ENCODE peak calls at places on chromosomes 12 and 14, in eight cellular contexts. One of them, this sample, is unnamed.

GRCh38 chr14:63543826-63544320 is 696 bp upstream of the PPP2R5E start:
- DNase-seq in NCI-H524 treated with DMSO at 0.1 percent for 48 hours: no peak
- DNase-seq in left ventricle myocardium superior: no peak
- DNase-seq in activated T-cell treated with anti-CD3 and anti-CD28 coated beads for 1 hour: no peak
- DNase-seq in non-pigmented ciliary epithelial cell: no peak
- DNase-seq in KG1: no peak
- DNase-seq in islet precursor cell: no peak
- DNase-seq in HEK293T: no peak
- DNase-seq in this sample: peak

GRCh38 chr14:96095581-96096476 is 56.7 kb downstream of the C14orf132 start:
- DNase-seq in islet precursor cell: peak
- DNase-seq in KG1: no peak
- DNase-seq in left ventricle myocardium superior: no peak
- DNase-seq in HEK293T: no peak
- DNase-seq in non-pigmented ciliary epithelial cell: no peak
- DNase-seq in activated T-cell treated with anti-CD3 and anti-CD28 coated beads for 1 hour: no peak
- DNase-seq in NCI-H524 treated with DMSO at 0.1 percent for 48 hours: peak
- DNase-seq in this sample: no peak

GRCh38 chr14:74401504-74402241 is 24.3 kb downstream of the SYNDIG1L start:
- DNase-seq in KG1: no peak
- DNase-seq in non-pigmented ciliary epithelial cell: no peak
- DNase-seq in left ventricle myocardium superior: peak
- DNase-seq in HEK293T: no peak
- DNase-seq in activated T-cell treated with anti-CD3 and anti-CD28 coated beads for 1 hour: peak
- DNase-seq in islet precursor cell: peak
- DNase-seq in NCI-H524 treated with DMSO at 0.1 percent for 48 hours: peak
- DNase-seq in this sample: no peak

GRCh38 chr12:104243551-104243950 is 28.0 kb downstream of the TXNRD1 start:
- DNase-seq in HEK293T: no peak
- DNase-seq in islet precursor cell: no peak
- DNase-seq in activated T-cell treated with anti-CD3 and anti-CD28 coated beads for 1 hour: no peak
- DNase-seq in NCI-H524 treated with DMSO at 0.1 percent for 48 hours: peak
- DNase-seq in KG1: no peak
- DNase-seq in left ventricle myocardium superior: no peak
- DNase-seq in non-pigmented ciliary epithelial cell: no peak
- DNase-seq in this sample: no peak

GRCh38 chr12:71299541-71300376 is 139.8 kb upstream of the LGR5 start:
- DNase-seq in HEK293T: no peak
- DNase-seq in NCI-H524 treated with DMSO at 0.1 percent for 48 hours: no peak
- DNase-seq in KG1: no peak
- DNase-seq in left ventricle myocardium superior: no peak
- DNase-seq in islet precursor cell: no peak
- DNase-seq in activated T-cell treated with anti-CD3 and anti-CD28 coated beads for 1 hour: no peak
- DNase-seq in non-pigmented ciliary epithelial cell: no peak
- DNase-seq in this sample: no peak

GRCh38 chr12:58202933-58203713 is 261.8 kb downstream of the ATP23 start:
- DNase-seq in left ventricle myocardium superior: no peak
- DNase-seq in islet precursor cell: no peak
- DNase-seq in non-pigmented ciliary epithelial cell: no peak
- DNase-seq in HEK293T: no peak
- DNase-seq in activated T-cell treated with anti-CD3 and anti-CD28 coated beads for 1 hour: no peak
- DNase-seq in KG1: no peak
- DNase-seq in NCI-H524 treated with DMSO at 0.1 percent for 48 hours: no peak
- DNase-seq in this sample: no peak

GRCh38 chr14:104731925-104732294 is 7.9 kb downstream of the ADSS1 start:
- DNase-seq in non-pigmented ciliary epithelial cell: no peak
- DNase-seq in KG1: no peak
- DNase-seq in HEK293T: no peak
- DNase-seq in NCI-H524 treated with DMSO at 0.1 percent for 48 hours: no peak
- DNase-seq in left ventricle myocardium superior: peak
- DNase-seq in activated T-cell treated with anti-CD3 and anti-CD28 coated beads for 1 hour: no peak
- DNase-seq in islet precursor cell: no peak
- DNase-seq in this sample: no peak

GRCh38 chr12:94593822-94594442 is 56.4 kb downstream of the TMCC3 start:
- DNase-seq in NCI-H524 treated with DMSO at 0.1 percent for 48 hours: no peak
- DNase-seq in HEK293T: no peak
- DNase-seq in activated T-cell treated with anti-CD3 and anti-CD28 coated beads for 1 hour: no peak
- DNase-seq in non-pigmented ciliary epithelial cell: no peak
- DNase-seq in islet precursor cell: no peak
- DNase-seq in KG1: no peak
- DNase-seq in left ventricle myocardium superior: no peak
- DNase-seq in this sample: no peak

GRCh38 chr12:26870491-26871419 is 37.8 kb upstream of the ITPR2 start:
- DNase-seq in HEK293T: no peak
- DNase-seq in left ventricle myocardium superior: peak
- DNase-seq in KG1: peak
- DNase-seq in activated T-cell treated with anti-CD3 and anti-CD28 coated beads for 1 hour: no peak
- DNase-seq in NCI-H524 treated with DMSO at 0.1 percent for 48 hours: peak
- DNase-seq in islet precursor cell: peak
- DNase-seq in non-pigmented ciliary epithelial cell: no peak
- DNase-seq in this sample: no peak

GRCh38 chr12:113604666-113605065 is 133.0 kb upstream of the LHX5 start:
- DNase-seq in non-pigmented ciliary epithelial cell: no peak
- DNase-seq in activated T-cell treated with anti-CD3 and anti-CD28 coated beads for 1 hour: no peak
- DNase-seq in NCI-H524 treated with DMSO at 0.1 percent for 48 hours: no peak
- DNase-seq in left ventricle myocardium superior: no peak
- DNase-seq in HEK293T: no peak
- DNase-seq in KG1: no peak
- DNase-seq in islet precursor cell: no peak
- DNase-seq in this sample: no peak

GRCh38 chr14:102940729-102941362 is 18.4 kb downstream of the AMN start:
- DNase-seq in KG1: no peak
- DNase-seq in islet precursor cell: no peak
- DNase-seq in HEK293T: no peak
- DNase-seq in NCI-H524 treated with DMSO at 0.1 percent for 48 hours: no peak
- DNase-seq in activated T-cell treated with anti-CD3 and anti-CD28 coated beads for 1 hour: no peak
- DNase-seq in non-pigmented ciliary epithelial cell: no peak
- DNase-seq in left ventricle myocardium superior: no peak
- DNase-seq in this sample: no peak

GRCh38 chr12:111773801-111774551 is 7.2 kb downstream of the ALDH2 start:
- DNase-seq in left ventricle myocardium superior: peak
- DNase-seq in non-pigmented ciliary epithelial cell: peak
- DNase-seq in islet precursor cell: peak
- DNase-seq in NCI-H524 treated with DMSO at 0.1 percent for 48 hours: no peak
- DNase-seq in KG1: no peak
- DNase-seq in HEK293T: no peak
- DNase-seq in activated T-cell treated with anti-CD3 and anti-CD28 coated beads for 1 hour: no peak
- DNase-seq in this sample: no peak

GRCh38 chr14:21086908-21087293 is 11.6 kb downstream of the ZNF219 start:
- DNase-seq in NCI-H524 treated with DMSO at 0.1 percent for 48 hours: no peak
- DNase-seq in activated T-cell treated with anti-CD3 and anti-CD28 coated beads for 1 hour: no peak
- DNase-seq in KG1: no peak
- DNase-seq in HEK293T: no peak
- DNase-seq in non-pigmented ciliary epithelial cell: no peak
- DNase-seq in left ventricle myocardium superior: no peak
- DNase-seq in islet precursor cell: no peak
- DNase-seq in this sample: no peak

GRCh38 chr12:85130631-85131030 is 94.5 kb downstream of the LRRIQ1 start:
- DNase-seq in left ventricle myocardium superior: no peak
- DNase-seq in HEK293T: no peak
- DNase-seq in activated T-cell treated with anti-CD3 and anti-CD28 coated beads for 1 hour: no peak
- DNase-seq in KG1: no peak
- DNase-seq in NCI-H524 treated with DMSO at 0.1 percent for 48 hours: no peak
- DNase-seq in non-pigmented ciliary epithelial cell: no peak
- DNase-seq in islet precursor cell: no peak
- DNase-seq in this sample: no peak

GRCh38 chr12:89504560-89505346 is 19.8 kb downstream of the GALNT4 start:
- DNase-seq in non-pigmented ciliary epithelial cell: no peak
- DNase-seq in islet precursor cell: no peak
- DNase-seq in HEK293T: no peak
- DNase-seq in activated T-cell treated with anti-CD3 and anti-CD28 coated beads for 1 hour: no peak
- DNase-seq in left ventricle myocardium superior: no peak
- DNase-seq in KG1: no peak
- DNase-seq in NCI-H524 treated with DMSO at 0.1 percent for 48 hours: no peak
- DNase-seq in this sample: no peak

GRCh38 chr14:94966868-94967267 is 190.5 kb downstream of the DICER1 start:
- DNase-seq in HEK293T: no peak
- DNase-seq in activated T-cell treated with anti-CD3 and anti-CD28 coated beads for 1 hour: no peak
- DNase-seq in NCI-H524 treated with DMSO at 0.1 percent for 48 hours: no peak
- DNase-seq in left ventricle myocardium superior: no peak
- DNase-seq in KG1: no peak
- DNase-seq in islet precursor cell: no peak
- DNase-seq in non-pigmented ciliary epithelial cell: no peak
- DNase-seq in this sample: no peak

GRCh38 chr12:11695321-11695720 is 45.8 kb downstream of the ETV6 start:
- DNase-seq in left ventricle myocardium superior: no peak
- DNase-seq in NCI-H524 treated with DMSO at 0.1 percent for 48 hours: no peak
- DNase-seq in non-pigmented ciliary epithelial cell: no peak
- DNase-seq in islet precursor cell: peak
- DNase-seq in activated T-cell treated with anti-CD3 and anti-CD28 coated beads for 1 hour: no peak
- DNase-seq in HEK293T: no peak
- DNase-seq in KG1: no peak
- DNase-seq in this sample: no peak

GRCh38 chr12:88303335-88303734 is 161.2 kb downstream of the TMTC3 start:
- DNase-seq in KG1: no peak
- DNase-seq in left ventricle myocardium superior: no peak
- DNase-seq in HEK293T: no peak
- DNase-seq in non-pigmented ciliary epithelial cell: no peak
- DNase-seq in activated T-cell treated with anti-CD3 and anti-CD28 coated beads for 1 hour: no peak
- DNase-seq in NCI-H524 treated with DMSO at 0.1 percent for 48 hours: no peak
- DNase-seq in islet precursor cell: no peak
- DNase-seq in this sample: no peak

GRCh38 chr12:27260746-27261145 is 16.7 kb downstream of the STK38L start:
- DNase-seq in HEK293T: no peak
- DNase-seq in KG1: no peak
- DNase-seq in islet precursor cell: no peak
- DNase-seq in NCI-H524 treated with DMSO at 0.1 percent for 48 hours: no peak
- DNase-seq in left ventricle myocardium superior: no peak
- DNase-seq in non-pigmented ciliary epithelial cell: no peak
- DNase-seq in activated T-cell treated with anti-CD3 and anti-CD28 coated beads for 1 hour: no peak
- DNase-seq in this sample: no peak

GRCh38 chr14:69170848-69171247 is 17.9 kb upstream of the DCAF5 start:
- DNase-seq in NCI-H524 treated with DMSO at 0.1 percent for 48 hours: no peak
- DNase-seq in non-pigmented ciliary epithelial cell: no peak
- DNase-seq in islet precursor cell: no peak
- DNase-seq in activated T-cell treated with anti-CD3 and anti-CD28 coated beads for 1 hour: no peak
- DNase-seq in KG1: no peak
- DNase-seq in left ventricle myocardium superior: no peak
- DNase-seq in HEK293T: no peak
- DNase-seq in this sample: no peak

GRCh38 chr12:110458756-110459155 is 8.6 kb upstream of the ARPC3 start:
- DNase-seq in islet precursor cell: no peak
- DNase-seq in left ventricle myocardium superior: no peak
- DNase-seq in activated T-cell treated with anti-CD3 and anti-CD28 coated beads for 1 hour: no peak
- DNase-seq in NCI-H524 treated with DMSO at 0.1 percent for 48 hours: no peak
- DNase-seq in non-pigmented ciliary epithelial cell: no peak
- DNase-seq in KG1: no peak
- DNase-seq in HEK293T: no peak
- DNase-seq in this sample: no peak

GRCh38 chr14:106044949-106045596 is 518.7 kb downstream of the TMEM121 start:
- DNase-seq in NCI-H524 treated with DMSO at 0.1 percent for 48 hours: no peak
- DNase-seq in KG1: peak
- DNase-seq in HEK293T: peak
- DNase-seq in islet precursor cell: no peak
- DNase-seq in left ventricle myocardium superior: peak
- DNase-seq in non-pigmented ciliary epithelial cell: no peak
- DNase-seq in activated T-cell treated with anti-CD3 and anti-CD28 coated beads for 1 hour: peak
- DNase-seq in this sample: no peak

GRCh38 chr12:46744256-46744655 is 81.5 kb downstream of the SLC38A4 start:
- DNase-seq in NCI-H524 treated with DMSO at 0.1 percent for 48 hours: no peak
- DNase-seq in left ventricle myocardium superior: no peak
- DNase-seq in KG1: no peak
- DNase-seq in islet precursor cell: no peak
- DNase-seq in non-pigmented ciliary epithelial cell: peak
- DNase-seq in activated T-cell treated with anti-CD3 and anti-CD28 coated beads for 1 hour: no peak
- DNase-seq in HEK293T: no peak
- DNase-seq in this sample: no peak

GRCh38 chr12:75690556-75690955 is 179.1 kb upstream of the KRR1 start:
- DNase-seq in NCI-H524 treated with DMSO at 0.1 percent for 48 hours: no peak
- DNase-seq in KG1: no peak
- DNase-seq in islet precursor cell: no peak
- DNase-seq in activated T-cell treated with anti-CD3 and anti-CD28 coated beads for 1 hour: no peak
- DNase-seq in HEK293T: no peak
- DNase-seq in left ventricle myocardium superior: no peak
- DNase-seq in non-pigmented ciliary epithelial cell: peak
- DNase-seq in this sample: no peak

GRCh38 chr12:123790901-123791486 is 28.9 kb downstream of the DNAH10 start:
- DNase-seq in NCI-H524 treated with DMSO at 0.1 percent for 48 hours: no peak
- DNase-seq in left ventricle myocardium superior: no peak
- DNase-seq in HEK293T: no peak
- DNase-seq in non-pigmented ciliary epithelial cell: no peak
- DNase-seq in KG1: no peak
- DNase-seq in islet precursor cell: no peak
- DNase-seq in activated T-cell treated with anti-CD3 and anti-CD28 coated beads for 1 hour: no peak
- DNase-seq in this sample: no peak

GRCh38 chr14:67559639-67560038 is 26.5 kb downstream of the PLEKHH1 start:
- DNase-seq in left ventricle myocardium superior: no peak
- DNase-seq in NCI-H524 treated with DMSO at 0.1 percent for 48 hours: no peak
- DNase-seq in non-pigmented ciliary epithelial cell: no peak
- DNase-seq in islet precursor cell: no peak
- DNase-seq in KG1: no peak
- DNase-seq in HEK293T: no peak
- DNase-seq in activated T-cell treated with anti-CD3 and anti-CD28 coated beads for 1 hour: no peak
- DNase-seq in this sample: no peak

GRCh38 chr12:67388331-67389163 is 119.4 kb downstream of the CAND1 start:
- DNase-seq in NCI-H524 treated with DMSO at 0.1 percent for 48 hours: no peak
- DNase-seq in non-pigmented ciliary epithelial cell: no peak
- DNase-seq in activated T-cell treated with anti-CD3 and anti-CD28 coated beads for 1 hour: no peak
- DNase-seq in left ventricle myocardium superior: no peak
- DNase-seq in islet precursor cell: peak
- DNase-seq in HEK293T: peak
- DNase-seq in KG1: no peak
- DNase-seq in this sample: no peak

GRCh38 chr14:63273717-63274673 is 44.7 kb downstream of the GPHB5 start:
- DNase-seq in NCI-H524 treated with DMSO at 0.1 percent for 48 hours: peak
- DNase-seq in left ventricle myocardium superior: peak
- DNase-seq in non-pigmented ciliary epithelial cell: no peak
- DNase-seq in islet precursor cell: no peak
- DNase-seq in KG1: no peak
- DNase-seq in HEK293T: no peak
- DNase-seq in activated T-cell treated with anti-CD3 and anti-CD28 coated beads for 1 hour: no peak
- DNase-seq in this sample: no peak

GRCh38 chr12:91896725-91897515 is 248.7 kb downstream of the BTG1 start:
- DNase-seq in islet precursor cell: no peak
- DNase-seq in left ventricle myocardium superior: peak
- DNase-seq in activated T-cell treated with anti-CD3 and anti-CD28 coated beads for 1 hour: no peak
- DNase-seq in NCI-H524 treated with DMSO at 0.1 percent for 48 hours: no peak
- DNase-seq in KG1: no peak
- DNase-seq in HEK293T: no peak
- DNase-seq in non-pigmented ciliary epithelial cell: no peak
- DNase-seq in this sample: no peak

GRCh38 chr14:92513204-92513965 is at the start of gene RIN3:
- DNase-seq in HEK293T: peak
- DNase-seq in NCI-H524 treated with DMSO at 0.1 percent for 48 hours: no peak
- DNase-seq in non-pigmented ciliary epithelial cell: no peak
- DNase-seq in KG1: peak
- DNase-seq in islet precursor cell: peak
- DNase-seq in left ventricle myocardium superior: peak
- DNase-seq in activated T-cell treated with anti-CD3 and anti-CD28 coated beads for 1 hour: peak
- DNase-seq in this sample: no peak

GRCh38 chr14:96925422-96925821 is 128.2 kb downstream of the VRK1 start:
- DNase-seq in KG1: no peak
- DNase-seq in islet precursor cell: peak
- DNase-seq in HEK293T: no peak
- DNase-seq in non-pigmented ciliary epithelial cell: no peak
- DNase-seq in left ventricle myocardium superior: no peak
- DNase-seq in NCI-H524 treated with DMSO at 0.1 percent for 48 hours: no peak
- DNase-seq in activated T-cell treated with anti-CD3 and anti-CD28 coated beads for 1 hour: no peak
- DNase-seq in this sample: no peak

GRCh38 chr12:121388421-121388981 is 11.4 kb upstream of the RNF34 start:
- DNase-seq in non-pigmented ciliary epithelial cell: peak
- DNase-seq in activated T-cell treated with anti-CD3 and anti-CD28 coated beads for 1 hour: no peak
- DNase-seq in KG1: no peak
- DNase-seq in NCI-H524 treated with DMSO at 0.1 percent for 48 hours: no peak
- DNase-seq in islet precursor cell: peak
- DNase-seq in left ventricle myocardium superior: no peak
- DNase-seq in HEK293T: no peak
- DNase-seq in this sample: no peak

GRCh38 chr14:81450100-81450531 is 50.0 kb upstream of the STON2 start:
- DNase-seq in islet precursor cell: peak
- DNase-seq in KG1: no peak
- DNase-seq in activated T-cell treated with anti-CD3 and anti-CD28 coated beads for 1 hour: no peak
- DNase-seq in HEK293T: no peak
- DNase-seq in non-pigmented ciliary epithelial cell: no peak
- DNase-seq in NCI-H524 treated with DMSO at 0.1 percent for 48 hours: peak
- DNase-seq in left ventricle myocardium superior: peak
- DNase-seq in this sample: no peak

GRCh38 chr14:99357151-99357550 is 85.2 kb upstream of the BCL11B start:
- DNase-seq in left ventricle myocardium superior: no peak
- DNase-seq in HEK293T: no peak
- DNase-seq in islet precursor cell: no peak
- DNase-seq in activated T-cell treated with anti-CD3 and anti-CD28 coated beads for 1 hour: no peak
- DNase-seq in KG1: no peak
- DNase-seq in NCI-H524 treated with DMSO at 0.1 percent for 48 hours: no peak
- DNase-seq in non-pigmented ciliary epithelial cell: no peak
- DNase-seq in this sample: no peak